ENCODE peak calls at places on chromosome 6, in nine cellular contexts. D is NCI-H2107; V is AG04449; W is stimulated activated CD4-positive, alpha-beta T cell treated with anti-CD3 and anti-CD28 coated beads, Interleukin-12 subunit alpha, Interleukin-12 subunit beta, amount 100 ng/mL, for 4 hours; J is kidney; T is IMR-90; X is T-helper 2 cell; F is endodermal cell; S is DMS153. I is an unnamed sample.

GRCh38 chr6:145783796-145784195 is 30.8 kb downstream of the FBXO30 start:
- DNase-seq in D (no peak), J (no peak), V (no peak), T (no peak), F (no peak), W (no peak), X (no peak), S (no peak), I (no peak)

GRCh38 chr6:12343122-12343439 is 52.9 kb downstream of the EDN1 start:
- DNase-seq in T (no peak), S (no peak), X (no peak), J (no peak), F (no peak), W (no peak), D (no peak), V (no peak), I (no peak)

GRCh38 chr6:143677891-143678737 is at the start of gene PHACTR2:
- DNase-seq in F (peak; percentile 94), S (peak; percentile 3), W (peak; percentile 14), T (peak; percentile 71), J (peak; percentile 90), D (no peak), X (peak; percentile 15), V (no peak), I (peak; percentile 80)

GRCh38 chr6:23106951-23107350 is 537.6 kb downstream of the HDGFL1 start:
- DNase-seq in D (no peak), S (no peak), F (no peak), J (no peak), W (no peak), V (peak; percentile 76), X (no peak), T (peak; percentile 92), I (no peak)

GRCh38 chr6:34709386-34709785 is 12.8 kb upstream of the ILRUN start:
- DNase-seq in T (peak; percentile 83), V (no peak), J (peak; percentile 80), D (no peak), X (no peak), S (no peak), F (no peak), W (no peak), I (no peak)

GRCh38 chr6:155315516-155315871 is 1.2 kb upstream of the TFB1M start:
- DNase-seq in J (no peak), T (no peak), W (no peak), S (no peak), F (no peak), V (no peak), X (no peak), D (no peak), I (no peak)

GRCh38 chr6:42453649-42454427 is 2.1 kb upstream of the TRERF1 start:
- DNase-seq in D (no peak), T (peak; percentile 39), F (peak; percentile 83), S (peak; percentile 45), X (no peak), V (no peak), W (no peak), J (peak; percentile 84), I (peak; percentile 40)

GRCh38 chr6:70175770-70176169 is 127.1 kb downstream of the COL9A1 start:
- DNase-seq in J (no peak), W (no peak), X (no peak), D (no peak), T (no peak), S (no peak), F (no peak), V (no peak), I (no peak)

GRCh38 chr6:155195903-155196302 is 67.9 kb upstream of the CLDN20 start:
- DNase-seq in S (no peak), J (no peak), V (no peak), F (peak; percentile 72), D (no peak), X (no peak), T (no peak), W (no peak), I (no peak)

GRCh38 chr6:161373905-161374451 is 100.1 kb upstream of the AGPAT4 start:
- DNase-seq in W (peak; percentile 63), D (peak; percentile 38), J (no peak), S (peak; percentile 2), T (peak; percentile 50), V (no peak), F (peak; percentile 93), X (peak; percentile 33), I (peak; percentile 64)

GRCh38 chr6:6890400-6890858 is 217.3 kb upstream of the RREB1 start:
- DNase-seq in X (no peak), W (no peak), T (no peak), J (no peak), D (no peak), V (no peak), F (peak; percentile 84), S (no peak), I (peak; percentile 54)

GRCh38 chr6:12289655-12290489 is at the start of gene EDN1:
- DNase-seq in W (peak; percentile 51), J (peak; percentile 92), X (peak; percentile 37), S (no peak), F (peak; percentile 92), T (peak; percentile 84), D (peak; percentile 6), V (no peak), I (peak; percentile 69)

GRCh38 chr6:81561071-81561564 is 191.4 kb downstream of the TENT5A start:
- DNase-seq in X (no peak), J (no peak), S (peak; percentile 89), D (no peak), W (no peak), T (peak; percentile 23), V (no peak), F (no peak), I (no peak)

GRCh38 chr6:10014561-10014960 is 400.3 kb downstream of the TFAP2A start:
- DNase-seq in S (no peak), D (peak; percentile 1), J (no peak), F (no peak), X (no peak), W (no peak), T (peak; percentile 21), V (no peak), I (no peak)

GRCh38 chr6:14108571-14109410 is 8.8 kb upstream of the CD83 start:
- DNase-seq in V (no peak), F (no peak), X (peak; percentile 7), S (no peak), J (no peak), T (no peak), W (peak; percentile 16), D (peak; percentile 27), I (no peak)

GRCh38 chr6:44020664-44021425 is 106.4 kb downstream of the MRPL14 start:
- DNase-seq in W (no peak), T (no peak), F (peak; percentile 38), S (no peak), D (no peak), J (no peak), V (no peak), X (no peak), I (no peak)

GRCh38 chr6:142844065-142844755 is 100.8 kb downstream of the HIVEP2 start:
- DNase-seq in V (no peak), F (no peak), S (no peak), D (no peak), X (no peak), J (no peak), W (no peak), T (peak; percentile 79), I (no peak)

GRCh38 chr6:15441215-15441868 is 195.5 kb downstream of the JARID2 start:
- DNase-seq in T (peak; percentile 78), S (peak; percentile 29), X (no peak), J (no peak), V (no peak), F (peak; percentile 77), W (peak; percentile 13), D (no peak), I (no peak)

I was measured in psoas muscle.